ENCODE peak calls at places on chromosomes 12 and 14, in six cellular contexts. One of them, this sample, is unnamed.
A peak's percentile ranks its signal among the peaks of the same experiment; 100 is the strongest.

GRCh38 chr12:66491812-66492361 is 187.0 kb downstream of the GRIP1 start:
- DNase-seq in sigmoid colon: no peak
- DNase-seq in activated CD4-positive, alpha-beta T cell treated with anti-CD3 and anti-CD28 coated beads for 1 hour: no peak
- DNase-seq in body of pancreas: no peak
- DNase-seq in anterior cingulate cortex: no peak
- DNase-seq in GM03348: no peak
- DNase-seq in this sample: no peak

GRCh38 chr12:92745874-92746553 is 43.2 kb downstream of the PLEKHG7 start:
- DNase-seq in sigmoid colon: peak; percentile 87
- DNase-seq in activated CD4-positive, alpha-beta T cell treated with anti-CD3 and anti-CD28 coated beads for 1 hour: no peak
- DNase-seq in body of pancreas: peak; percentile 33
- DNase-seq in anterior cingulate cortex: no peak
- DNase-seq in GM03348: peak; percentile 89
- DNase-seq in this sample: peak; percentile 99

GRCh38 chr14:104660597-104660996 is 28.8 kb upstream of the INF2 start:
- DNase-seq in sigmoid colon: no peak
- DNase-seq in activated CD4-positive, alpha-beta T cell treated with anti-CD3 and anti-CD28 coated beads for 1 hour: no peak
- DNase-seq in body of pancreas: no peak
- DNase-seq in anterior cingulate cortex: no peak
- DNase-seq in GM03348: no peak
- DNase-seq in this sample: no peak

GRCh38 chr12:47808049-47808448 is 11.7 kb downstream of the HDAC7 start:
- DNase-seq in sigmoid colon: peak; percentile 83
- DNase-seq in activated CD4-positive, alpha-beta T cell treated with anti-CD3 and anti-CD28 coated beads for 1 hour: peak; percentile 61
- DNase-seq in body of pancreas: no peak
- DNase-seq in anterior cingulate cortex: no peak
- DNase-seq in GM03348: peak; percentile 36
- DNase-seq in this sample: peak; percentile 53

GRCh38 chr12:123714302-123714627 is 2.1 kb downstream of the ATP6V0A2 start:
- DNase-seq in sigmoid colon: no peak
- DNase-seq in activated CD4-positive, alpha-beta T cell treated with anti-CD3 and anti-CD28 coated beads for 1 hour: no peak
- DNase-seq in body of pancreas: no peak
- DNase-seq in anterior cingulate cortex: no peak
- DNase-seq in GM03348: no peak
- DNase-seq in this sample: no peak

GRCh38 chr14:104878582-104878981 is 13.5 kb downstream of the CEP170B start:
- DNase-seq in sigmoid colon: no peak
- DNase-seq in activated CD4-positive, alpha-beta T cell treated with anti-CD3 and anti-CD28 coated beads for 1 hour: no peak
- DNase-seq in body of pancreas: no peak
- DNase-seq in anterior cingulate cortex: no peak
- DNase-seq in GM03348: no peak
- DNase-seq in this sample: no peak

GRCh38 chr14:103870891-103871595 is 23.7 kb upstream of the PPP1R13B start:
- DNase-seq in sigmoid colon: no peak
- DNase-seq in activated CD4-positive, alpha-beta T cell treated with anti-CD3 and anti-CD28 coated beads for 1 hour: no peak
- DNase-seq in body of pancreas: no peak
- DNase-seq in anterior cingulate cortex: no peak
- DNase-seq in GM03348: no peak
- DNase-seq in this sample: no peak

GRCh38 chr12:92030618-92031017 is 115.0 kb downstream of the BTG1 start:
- DNase-seq in sigmoid colon: peak; percentile 86
- DNase-seq in activated CD4-positive, alpha-beta T cell treated with anti-CD3 and anti-CD28 coated beads for 1 hour: peak; percentile 24
- DNase-seq in body of pancreas: peak; percentile 49
- DNase-seq in anterior cingulate cortex: no peak
- DNase-seq in GM03348: no peak
- DNase-seq in this sample: peak; percentile 87

GRCh38 chr12:127479256-127479655 is 787.7 kb upstream of the TMEM132C start:
- DNase-seq in sigmoid colon: no peak
- DNase-seq in activated CD4-positive, alpha-beta T cell treated with anti-CD3 and anti-CD28 coated beads for 1 hour: no peak
- DNase-seq in body of pancreas: no peak
- DNase-seq in anterior cingulate cortex: no peak
- DNase-seq in GM03348: no peak
- DNase-seq in this sample: peak; percentile 5

GRCh38 chr12:101707131-101707782 is 9.8 kb downstream of the CHPT1 start:
- DNase-seq in sigmoid colon: no peak
- DNase-seq in activated CD4-positive, alpha-beta T cell treated with anti-CD3 and anti-CD28 coated beads for 1 hour: no peak
- DNase-seq in body of pancreas: no peak
- DNase-seq in anterior cingulate cortex: no peak
- DNase-seq in GM03348: no peak
- DNase-seq in this sample: no peak

GRCh38 chr12:14664434-14665023 is 31.9 kb downstream of the GUCY2C start:
- DNase-seq in sigmoid colon: no peak
- DNase-seq in activated CD4-positive, alpha-beta T cell treated with anti-CD3 and anti-CD28 coated beads for 1 hour: no peak
- DNase-seq in body of pancreas: peak; percentile 49
- DNase-seq in anterior cingulate cortex: no peak
- DNase-seq in GM03348: peak; percentile 39
- DNase-seq in this sample: peak; percentile 62